ENCODE peak calls at places on chromosomes 3 and 15, in four cellular contexts. O is suprapubic skin; K is CD4-positive, CD25-positive, alpha-beta regulatory T cell; Q is stomach. T is an unnamed sample. For H3K27me3 and H3K9me3, the result is how much of the 10 kb centered on the place peaks cover.

GRCh38 chr3:131421957-131422498 is 40.5 kb downstream of the NUDT16 start:
- DNase-seq in K (no peak), Q (no peak), O (no peak), T (peak)

GRCh38 chr3:195859846-195860411 is 48.2 kb upstream of the MUC4 start:
- DNase-seq in K (no peak), O (no peak), Q (no peak), T (no peak)

GRCh38 chr3:196122021-196122687 is 40.3 kb upstream of the TFRC start:
- DNase-seq in Q (no peak), O (no peak), K (no peak), T (no peak)

GRCh38 chr15:62545392-62546227 is 380.5 kb upstream of the C2CD4B start:
- DNase-seq in Q (peak), K (no peak), O (no peak), T (peak)

GRCh38 chr3:13133471-13133981 is 60.3 kb upstream of the IQSEC1 start:
- DNase-seq in K (no peak), Q (peak), O (peak), T (no peak)

GRCh38 chr3:170730071-170730812 is 139.8 kb downstream of the RPL22L1 start:
- DNase-seq in K (no peak), Q (no peak), O (no peak), T (no peak)

GRCh38 chr15:72168131-72168825 is 29.3 kb downstream of the GRAMD2A start:
- DNase-seq in O (no peak), K (no peak), Q (peak), T (peak)

GRCh38 chr15:101063212-101063611 is 144.1 kb downstream of the LRRK1 start:
- DNase-seq in K (no peak), Q (no peak), O (peak), T (no peak)

GRCh38 chr3:43215684-43216336 is 70.5 kb upstream of the SNRK start:
- DNase-seq in O (no peak), Q (no peak), K (no peak), T (no peak)

GRCh38 chr15:56042982-56043980 is 49.9 kb upstream of the NEDD4 start:
- DNase-seq in K (peak), Q (no peak), O (no peak), T (no peak)

GRCh38 chr3:154684021-154684420 is 254.0 kb upstream of the GPR149 start:
- DNase-seq in K (no peak), Q (no peak), O (no peak), T (no peak)

GRCh38 chr15:67126551-67127333 is 61.3 kb downstream of the SMAD3 start:
- DNase-seq in Q (no peak), O (no peak), K (no peak), T (peak)

GRCh38 chr3:44280631-44281030 is 38.9 kb downstream of the TOPAZ1 start:
- DNase-seq in Q (no peak), O (no peak), K (no peak), T (peak)

GRCh38 chr3:23435318-23435717 is 232.2 kb downstream of the UBE2E2 start:
- DNase-seq in Q (no peak), K (no peak), O (no peak), T (no peak)

GRCh38 chr3:159679900-159680299 is 308.7 kb upstream of the IL12A start:
- DNase-seq in Q (no peak), O (no peak), K (no peak), T (no peak)

GRCh38 chr3:194973366-194974000 is 287.8 kb downstream of the FAM43A start:
- DNase-seq in K (no peak), Q (no peak), O (peak), T (no peak)

GRCh38 chr3:136602818-136603217 is 149.4 kb downstream of the STAG1 start:
- DNase-seq in K (no peak), O (no peak), Q (no peak), T (no peak)

GRCh38 chr15:97501291-97501690 is 459.2 kb upstream of the ARRDC4 start:
- DNase-seq in K (no peak), O (no peak), Q (no peak), T (no peak)

GRCh38 chr3:169264711-169265110 is 398.8 kb downstream of the MECOM start:
- DNase-seq in Q (peak), O (no peak), K (no peak), T (peak)

GRCh38 chr3:61783993-61784718 is 222.8 kb downstream of the PTPRG start:
- DNase-seq in Q (no peak), O (no peak), K (no peak), T (peak)
- H3K4me3 ChIP-seq in Q (no peak), O (no peak), K (no peak), T (no peak)

GRCh38 chr15:33400941-33401340 is 90.2 kb downstream of the RYR3 start:
- DNase-seq in O (no peak), Q (no peak), K (no peak), T (no peak)
- H3K27me3 ChIP-seq in O (under half), Q (under half), K (under half), T (under half)

GRCh38 chr15:79919090-79919748 is 22.4 kb upstream of the MTHFS start:
- DNase-seq in K (no peak), Q (no peak), O (no peak), T (no peak)

GRCh38 chr15:79919749-79920511 is 23.1 kb upstream of the MTHFS start:
- DNase-seq in Q (no peak), O (no peak), K (no peak), T (no peak)

GRCh38 chr15:79914728-79915127 is 17.9 kb upstream of the MTHFS start:
- DNase-seq in K (no peak), O (no peak), Q (no peak), T (no peak)

GRCh38 chr15:79916424-79916823 is 19.6 kb upstream of the MTHFS start:
- DNase-seq in O (no peak), Q (no peak), K (no peak), T (no peak)

DNA sequence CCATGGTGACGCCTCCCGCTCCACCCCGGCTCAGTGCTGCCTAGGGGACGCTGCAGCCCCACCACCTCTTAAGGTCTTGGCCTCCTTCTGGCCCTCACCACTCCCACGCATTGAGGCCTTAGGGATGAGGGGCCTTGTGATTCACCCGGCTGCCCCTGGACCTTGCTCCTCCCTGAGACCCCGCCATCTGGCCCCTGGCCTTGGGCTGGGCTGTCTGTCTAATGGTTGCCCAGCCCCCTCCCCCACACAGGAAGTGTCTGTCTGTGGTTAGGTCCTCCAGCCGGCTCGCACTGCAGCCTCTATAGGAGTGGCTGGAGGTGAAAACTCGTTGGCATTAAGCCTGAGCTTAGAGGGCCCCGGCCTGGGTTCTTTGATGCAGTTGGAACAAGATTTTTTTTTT is 21.5 kb upstream of the MTHFS start:
- DNase-seq in K (no peak), O (no peak), Q (no peak), T (no peak)
- H3K9me3 ChIP-seq in K (half or more), O (half or more), Q (half or more), T (half or more)

GRCh38 chr15:47473857-47474256 is 243.4 kb upstream of the SEMA6D start:
- DNase-seq in Q (no peak), O (no peak), K (no peak), T (peak)
- H3K4me3 ChIP-seq in Q (no peak), O (no peak), K (no peak), T (no peak)

GRCh38 chr15:30962079-30962478 is 29.3 kb downstream of the MTMR10 start:
- DNase-seq in Q (no peak), K (no peak), O (no peak), T (no peak)
- H3K27me3 ChIP-seq in Q (under half), K (under half), O (under half), T (under half)